ENCODE peak calls at places on chromosomes 2 and 18, in ten cellular contexts. Y is fibroblast of mammary gland, A is psoas muscle, U is fibroblast of pulmonary artery, T is fibroblast of lung, P is endodermal cell, I is kidney epithelial cell, R is cardiac fibroblast, C is BJ, M is cardiac muscle cell. F is an unnamed sample.

GRCh38 chr2:26455801-26456700 is 21.9 kb downstream of the OTOF start:
- DNase-seq in Y (no peak), A (no peak), U (no peak), T (no peak), P (peak), I (no peak), R (no peak), C (no peak), M (no peak), F (no peak)

GRCh38 chr2:3041841-3042600 is 335.6 kb downstream of the EIPR1 start:
- DNase-seq in Y (no peak), A (peak), U (no peak), T (no peak), P (peak), I (no peak), R (peak), C (no peak), M (no peak), F (no peak)

GRCh38 chr2:8685697-8686358 is 4.0 kb downstream of the ID2 start:
- DNase-seq in Y (no peak), A (peak), U (peak), T (peak), P (peak), I (no peak), R (peak), C (no peak), M (peak), F (no peak)

GRCh38 chr2:135744761-135745314 is 3.2 kb downstream of the UBXN4 start:
- DNase-seq in Y (peak), A (no peak), U (peak), T (peak), P (peak), I (no peak), R (peak), C (no peak), M (peak), F (no peak)

GRCh38 chr2:68837164-68837860 is 33.9 kb downstream of the BMP10 start:
- DNase-seq in Y (peak), A (peak), U (peak), T (peak), P (peak), I (no peak), R (peak), C (no peak), M (peak), F (no peak)

GRCh38 chr18:74546751-74547530 is 12.6 kb downstream of the CNDP1 start:
- DNase-seq in Y (peak), A (peak), U (peak), T (peak), P (no peak), I (no peak), R (peak), C (peak), M (no peak), F (no peak)

GRCh38 chr2:206079699-206080465 is 6.1 kb downstream of the INO80D start:
- DNase-seq in Y (no peak), A (no peak), U (no peak), T (no peak), P (peak), I (no peak), R (no peak), C (no peak), M (no peak), F (no peak)

GRCh38 chr2:63104482-63104881 is 53.9 kb downstream of the OTX1 start:
- DNase-seq in Y (no peak), A (no peak), U (no peak), T (no peak), P (no peak), I (no peak), R (no peak), C (no peak), M (no peak), F (no peak)

GRCh38 chr2:127575185-127575765 is 39.8 kb downstream of the MYO7B start:
- DNase-seq in Y (no peak), A (no peak), U (no peak), T (no peak), P (peak), I (no peak), R (no peak), C (no peak), M (no peak), F (no peak)

GRCh38 chr2:187299122-187299906 is 148.7 kb downstream of the CALCRL start:
- DNase-seq in Y (peak), A (no peak), U (peak), T (peak), P (peak), I (no peak), R (peak), C (no peak), M (peak), F (no peak)

GRCh38 chr2:54455584-54456525 is at the start of gene SPTBN1:
- DNase-seq in Y (peak), A (peak), U (peak), T (peak), P (peak), I (no peak), R (peak), C (peak), M (peak), F (no peak)

GRCh38 chr2:62074233-62074632 is 121.7 kb upstream of the B3GNT2 start:
- DNase-seq in Y (peak), A (no peak), U (no peak), T (no peak), P (peak), I (no peak), R (no peak), C (no peak), M (no peak), F (no peak)

GRCh38 chr2:210961249-210961648 is 404.9 kb downstream of the CPS1 start:
- DNase-seq in Y (no peak), A (no peak), U (peak), T (no peak), P (no peak), I (peak), R (peak), C (no peak), M (no peak), F (peak)

GRCh38 chr2:127208313-127208712 is 11.8 kb downstream of the CYP27C1 start:
- DNase-seq in Y (no peak), A (no peak), U (no peak), T (peak), P (peak), I (peak), R (no peak), C (no peak), M (peak), F (no peak)

GRCh38 chr2:132438650-132439030 is 22.0 kb downstream of the GPR39 start:
- DNase-seq in Y (peak), A (no peak), U (peak), T (peak), P (peak), I (peak), R (peak), C (peak), M (no peak), F (peak)

GRCh38 chr2:199070550-199070949 is 387.2 kb downstream of the SATB2 start:
- DNase-seq in Y (no peak), A (no peak), U (no peak), T (no peak), P (no peak), I (no peak), R (no peak), C (no peak), M (no peak), F (no peak)

GRCh38 chr2:178403671-178404379 is 47.1 kb downstream of the PRKRA start:
- DNase-seq in Y (no peak), A (no peak), U (no peak), T (no peak), P (no peak), I (no peak), R (no peak), C (no peak), M (no peak), F (no peak)

GRCh38 chr18:80171190-80171872 is 62.3 kb downstream of the ADNP2 start:
- DNase-seq in Y (peak), A (peak), U (peak), T (peak), P (peak), I (no peak), R (peak), C (no peak), M (peak), F (no peak)

GRCh38 chr2:234425923-234426603 is 70.8 kb downstream of the ARL4C start:
- DNase-seq in Y (no peak), A (no peak), U (no peak), T (no peak), P (no peak), I (no peak), R (no peak), C (no peak), M (no peak), F (no peak)

GRCh38 chr2:231614559-231615057 is 21.9 kb downstream of the TEX44 start:
- DNase-seq in Y (no peak), A (peak), U (no peak), T (no peak), P (no peak), I (no peak), R (no peak), C (no peak), M (no peak), F (no peak)

GRCh38 chr2:57696016-57696415 is 350.6 kb upstream of the VRK2 start:
- DNase-seq in Y (no peak), A (no peak), U (no peak), T (no peak), P (peak), I (peak), R (no peak), C (no peak), M (no peak), F (peak)

GRCh38 chr2:85216051-85216431 is 82.8 kb downstream of the TCF7L1 start:
- DNase-seq in Y (peak), A (no peak), U (no peak), T (no peak), P (no peak), I (no peak), R (no peak), C (no peak), M (no peak), F (no peak)

GRCh38 chr2:218832520-218832919 is 917 bp upstream of the PRKAG3 start:
- DNase-seq in Y (peak), A (peak), U (peak), T (no peak), P (no peak), I (no peak), R (no peak), C (no peak), M (no peak), F (no peak)

GRCh38 chr2:200158586-200159365 is 147.7 kb upstream of the SPATS2L start:
- DNase-seq in Y (no peak), A (no peak), U (no peak), T (no peak), P (peak), I (no peak), R (no peak), C (no peak), M (no peak), F (peak)

GRCh38 chr2:118832071-118832790 is 15.2 kb downstream of the EN1 start:
- DNase-seq in Y (no peak), A (no peak), U (no peak), T (no peak), P (no peak), I (no peak), R (no peak), C (no peak), M (no peak), F (no peak)

GRCh38 chr2:177639262-177639914 is 246.8 kb downstream of the AGPS start:
- DNase-seq in Y (no peak), A (no peak), U (no peak), T (no peak), P (no peak), I (no peak), R (no peak), C (no peak), M (no peak), F (no peak)

GRCh38 chr2:74554821-74555531 is 456 bp downstream of the DOK1 start:
- DNase-seq in Y (peak), A (peak), U (no peak), T (peak), P (peak), I (no peak), R (peak), C (no peak), M (peak), F (no peak)

GRCh38 chr2:104140361-104140760 is 713.6 kb upstream of the POU3F3 start:
- DNase-seq in Y (no peak), A (no peak), U (no peak), T (no peak), P (no peak), I (no peak), R (no peak), C (no peak), M (no peak), F (peak)

GRCh38 chr18:46374850-46375249 is 270.7 kb downstream of the HAUS1 start:
- DNase-seq in Y (no peak), A (no peak), U (no peak), T (no peak), P (no peak), I (no peak), R (no peak), C (no peak), M (peak), F (no peak)

GRCh38 chr2:11347403-11347965 is 3.0 kb upstream of the ROCK2 start:
- DNase-seq in Y (no peak), A (no peak), U (no peak), T (no peak), P (no peak), I (no peak), R (no peak), C (no peak), M (no peak), F (no peak)

GRCh38 chr2:84925336-84925723 is 19.9 kb downstream of the TMSB10 start:
- DNase-seq in Y (no peak), A (no peak), U (no peak), T (no peak), P (no peak), I (no peak), R (no peak), C (no peak), M (no peak), F (no peak)

GRCh38 chr2:65339648-65340047 is 92.8 kb downstream of the SPRED2 start:
- DNase-seq in Y (no peak), A (no peak), U (no peak), T (no peak), P (no peak), I (no peak), R (no peak), C (no peak), M (no peak), F (no peak)

GRCh38 chr18:46097853-46098615 is at the start of gene ATP5F1A:
- DNase-seq in Y (peak), A (peak), U (peak), T (peak), P (peak), I (peak), R (peak), C (no peak), M (peak), F (no peak)

GRCh38 chr2:160033732-160034392 is 28.6 kb downstream of the PLA2R1 start:
- DNase-seq in Y (peak), A (no peak), U (peak), T (peak), P (no peak), I (no peak), R (peak), C (peak), M (no peak), F (no peak)

GRCh38 chr18:57251747-57252146 is 100.6 kb upstream of the ST8SIA3 start:
- DNase-seq in Y (no peak), A (no peak), U (no peak), T (no peak), P (no peak), I (no peak), R (no peak), C (no peak), M (no peak), F (no peak)

GRCh38 chr2:38581193-38582147 is 21.3 kb downstream of the HNRNPLL start:
- DNase-seq in Y (peak), A (no peak), U (peak), T (peak), P (peak), I (no peak), R (peak), C (no peak), M (peak), F (peak)

GRCh38 chr18:64053246-64053645 is 83.4 kb downstream of the SERPINB8 start:
- DNase-seq in Y (no peak), A (no peak), U (no peak), T (no peak), P (no peak), I (no peak), R (no peak), C (no peak), M (no peak), F (no peak)

GRCh38 chr2:236574424-236575145 is 5.0 kb downstream of the ACKR3 start:
- DNase-seq in Y (no peak), A (no peak), U (no peak), T (no peak), P (peak), I (no peak), R (no peak), C (no peak), M (no peak), F (no peak)

GRCh38 chr2:236574000-236574399 is 4.4 kb downstream of the ACKR3 start:
- DNase-seq in Y (no peak), A (no peak), U (no peak), T (no peak), P (peak), I (no peak), R (no peak), C (no peak), M (no peak), F (no peak)

GRCh38 chr2:236571161-236571560 is 1.5 kb downstream of the ACKR3 start:
- DNase-seq in Y (no peak), A (no peak), U (no peak), T (no peak), P (peak), I (no peak), R (no peak), C (no peak), M (no peak), F (no peak)

GRCh38 chr2:236573066-236573929 is 3.7 kb downstream of the ACKR3 start:
- DNase-seq in Y (no peak), A (no peak), U (no peak), T (no peak), P (peak), I (no peak), R (no peak), C (no peak), M (no peak), F (no peak)

DNA sequence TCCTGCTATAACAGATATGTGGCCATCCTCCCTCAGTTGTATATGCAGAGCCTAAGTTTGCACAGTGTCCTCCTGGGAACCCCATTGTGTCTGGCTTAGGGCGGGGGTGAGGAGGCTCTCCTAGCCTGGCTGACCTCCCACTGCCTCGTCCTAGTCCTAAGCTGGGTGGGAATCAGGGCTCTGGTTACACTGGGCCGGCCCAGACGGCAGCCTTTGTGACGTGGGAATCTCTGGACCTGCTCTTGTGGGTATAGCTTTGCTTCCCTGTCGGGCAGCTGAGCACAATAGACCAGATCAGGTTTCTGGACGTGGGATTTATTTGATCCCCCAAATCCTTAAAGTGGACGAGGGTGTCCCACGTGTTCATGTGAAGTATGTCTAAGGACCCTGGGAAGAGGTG is 2.9 kb downstream of the ACKR3 start:
- DNase-seq in Y (no peak), A (peak), U (no peak), T (no peak), P (peak), I (no peak), R (no peak), C (no peak), M (no peak), F (no peak)
- H3K4me3 ChIP-seq in Y (no peak), A (peak), U (no peak), T (no peak), P (peak), I (no peak), R (no peak), C (no peak), M (no peak), F (no peak)

GRCh38 chr2:120772261-120772660 is 36.6 kb downstream of the GLI2 start:
- DNase-seq in Y (peak), A (peak), U (no peak), T (peak), P (peak), I (no peak), R (no peak), C (no peak), M (no peak), F (no peak)
- H3K4me3 ChIP-seq in Y (no peak), A (no peak), U (no peak), T (no peak), P (no peak), I (no peak), R (no peak), C (no peak), M (no peak), F (no peak)

DNA sequence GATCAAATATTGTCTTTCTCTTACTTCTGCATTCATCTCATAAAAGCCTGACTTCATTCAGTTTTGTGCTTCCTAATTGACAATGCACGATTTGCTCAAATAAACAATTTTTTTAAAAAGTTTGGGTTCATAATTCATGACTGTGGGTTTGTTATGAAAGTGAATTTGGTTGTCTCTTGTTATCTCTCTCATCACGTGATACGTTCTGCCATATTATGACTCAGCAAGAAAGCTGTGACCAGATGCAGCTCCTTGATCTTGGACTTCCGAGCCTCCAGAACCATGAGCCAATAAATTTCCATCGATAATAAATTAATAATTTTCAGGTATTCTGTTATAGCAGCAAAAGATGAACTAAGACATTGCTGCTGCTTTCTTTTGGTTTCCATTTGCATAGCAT is 156.5 kb upstream of the LRATD1 start:
- DNase-seq in Y (no peak), A (no peak), U (no peak), T (peak), P (no peak), I (no peak), R (no peak), C (no peak), M (no peak), F (no peak)
- H3K4me3 ChIP-seq in Y (no peak), A (no peak), U (no peak), T (no peak), P (no peak), I (no peak), R (no peak), C (no peak), M (no peak), F (no peak)

GRCh38 chr18:31043709-31044108 is 1.2 kb upstream of the DSC3 start:
- DNase-seq in Y (no peak), A (no peak), U (no peak), T (no peak), P (no peak), I (no peak), R (no peak), C (no peak), M (no peak), F (no peak)

GRCh38 chr18:31041346-31042067 is 1.0 kb downstream of the DSC3 start:
- DNase-seq in Y (no peak), A (no peak), U (peak), T (no peak), P (peak), I (no peak), R (peak), C (no peak), M (peak), F (no peak)

GRCh38 chr18:31042068-31042390 is 513 bp downstream of the DSC3 start:
- DNase-seq in Y (no peak), A (no peak), U (no peak), T (no peak), P (no peak), I (no peak), R (no peak), C (no peak), M (peak), F (no peak)

GRCh38 chr18:31040982-31041345 is 1.6 kb downstream of the DSC3 start:
- DNase-seq in Y (no peak), A (no peak), U (peak), T (peak), P (peak), I (no peak), R (peak), C (no peak), M (peak), F (no peak)

DNA sequence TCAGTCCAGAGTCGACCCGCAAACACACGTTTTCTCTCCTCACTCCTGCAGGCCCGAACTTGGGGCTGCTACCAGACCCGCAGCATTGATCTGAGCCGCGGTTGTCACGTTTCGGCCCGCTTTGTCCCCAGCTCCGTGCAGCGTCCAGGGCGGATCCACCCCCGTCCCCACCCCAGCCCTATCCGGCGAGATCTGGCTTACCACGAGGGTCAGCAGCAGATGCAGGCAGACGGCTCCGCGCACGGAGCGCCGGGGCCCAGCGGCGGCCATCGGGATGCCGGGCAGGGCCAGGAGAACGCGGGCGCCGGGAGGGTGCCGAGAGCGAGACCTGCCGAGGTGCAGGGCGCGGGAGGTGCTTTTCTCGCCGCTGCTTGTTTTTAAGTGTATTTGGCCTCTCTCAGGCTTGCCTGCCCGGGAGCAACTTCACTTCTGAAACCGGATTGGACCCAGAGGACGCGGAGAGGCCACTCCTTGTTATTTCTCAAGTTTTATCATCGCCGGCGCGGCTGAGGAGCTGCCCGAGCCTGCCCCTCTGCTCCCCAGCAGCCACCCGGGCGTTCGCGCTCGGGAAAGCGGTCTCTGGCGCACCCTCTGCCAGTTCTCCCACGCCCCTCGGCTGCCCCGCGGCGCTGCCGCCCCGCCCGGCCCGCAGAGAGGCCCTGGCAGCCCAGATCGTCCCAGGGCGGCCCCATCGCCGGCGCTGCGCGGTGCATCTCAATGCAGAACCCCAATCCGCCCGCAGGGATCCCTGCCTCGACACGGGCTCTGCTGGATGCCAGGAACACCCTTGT is at the start of gene DSC3:
- DNase-seq in Y (no peak), A (peak), U (peak), T (peak), P (peak), I (no peak), R (peak), C (no peak), M (peak), F (no peak)
- H3K4me3 ChIP-seq in Y (no peak), A (peak), U (peak), T (no peak), P (peak), I (peak), R (peak), C (no peak), M (peak), F (peak)

F was measured in epithelial cell of proximal tubule.